ENCODE peak calls at places on chromosomes 3 and 15, in six cellular contexts. H is HCT116, O is ovary, E is thyroid gland, Q is heart left ventricle, Z is psoas muscle. T is an unnamed sample. For H3K9me3 and H3K36me3, the result is how much of the 10 kb centered on the place peaks cover.

GRCh38 chr3:189305412-189305811 is 133.6 kb downstream of the TPRG1 start:
- DNase-seq in H (no peak), O (no peak), E (no peak), Q (no peak), Z (no peak), T (no peak)

GRCh38 chr3:101821503-101821902 is 27.8 kb upstream of the NFKBIZ start:
- DNase-seq in H (no peak), O (no peak), E (no peak), Q (no peak), Z (no peak), T (no peak)

GRCh38 chr15:68784206-68784605 is 36.5 kb downstream of the ANP32A start:
- DNase-seq in H (no peak), O (no peak), E (no peak), Q (peak), Z (no peak), T (no peak)

GRCh38 chr3:108546249-108546648 is 35.9 kb upstream of the MYH15 start:
- DNase-seq in H (no peak), O (no peak), E (no peak), Q (no peak), Z (no peak), T (no peak)

GRCh38 chr3:17143893-17144664 is 259.3 kb downstream of the PLCL2 start:
- DNase-seq in H (no peak), O (no peak), E (no peak), Q (no peak), Z (no peak), T (no peak)

GRCh38 chr3:114221881-114222264 is 15.5 kb downstream of the ZNF80 start:
- DNase-seq in H (no peak), O (no peak), E (no peak), Q (no peak), Z (no peak), T (no peak)

GRCh38 chr15:70096215-70096974 is 1.3 kb downstream of the TLE3 start:
- DNase-seq in H (no peak), O (peak), E (peak), Q (peak), Z (peak), T (peak)

GRCh38 chr15:33211409-33211808 is 16.9 kb upstream of the FMN1 start:
- DNase-seq in H (no peak), O (no peak), E (peak), Q (peak), Z (no peak), T (no peak)

GRCh38 chr3:53269888-53270880 is 14.4 kb upstream of the TKT start:
- DNase-seq in H (peak), O (peak), E (peak), Q (peak), Z (peak), T (peak)

GRCh38 chr3:72042397-72043211 is 257.7 kb upstream of the PROK2 start:
- DNase-seq in H (no peak), O (no peak), E (peak), Q (no peak), Z (no peak), T (no peak)

DNA sequence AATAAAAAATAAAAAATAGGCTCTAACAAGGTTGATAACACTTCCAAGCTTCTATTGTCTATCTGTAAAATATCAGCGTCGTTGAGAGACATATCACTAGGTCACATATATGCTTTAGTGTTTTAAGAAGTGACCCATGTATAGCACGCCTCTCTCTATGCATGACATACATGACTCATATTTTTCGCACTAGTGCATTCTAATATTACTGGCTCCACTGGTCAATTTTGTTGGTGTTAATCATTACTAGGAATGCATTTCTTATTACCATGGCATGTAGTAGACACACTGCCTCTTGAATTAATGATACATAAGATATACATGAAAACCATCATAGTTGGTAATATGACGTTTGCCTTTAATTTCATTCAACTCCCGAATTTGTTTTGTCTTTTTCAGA is 203.1 kb downstream of the CHL1 start:
- DNase-seq in H (no peak), O (no peak), E (no peak), Q (no peak), Z (no peak), T (no peak)
- H3K9me3 ChIP-seq in H (under half), O (under half), E (under half), Q (under half), Z (under half), T (under half)

DNA sequence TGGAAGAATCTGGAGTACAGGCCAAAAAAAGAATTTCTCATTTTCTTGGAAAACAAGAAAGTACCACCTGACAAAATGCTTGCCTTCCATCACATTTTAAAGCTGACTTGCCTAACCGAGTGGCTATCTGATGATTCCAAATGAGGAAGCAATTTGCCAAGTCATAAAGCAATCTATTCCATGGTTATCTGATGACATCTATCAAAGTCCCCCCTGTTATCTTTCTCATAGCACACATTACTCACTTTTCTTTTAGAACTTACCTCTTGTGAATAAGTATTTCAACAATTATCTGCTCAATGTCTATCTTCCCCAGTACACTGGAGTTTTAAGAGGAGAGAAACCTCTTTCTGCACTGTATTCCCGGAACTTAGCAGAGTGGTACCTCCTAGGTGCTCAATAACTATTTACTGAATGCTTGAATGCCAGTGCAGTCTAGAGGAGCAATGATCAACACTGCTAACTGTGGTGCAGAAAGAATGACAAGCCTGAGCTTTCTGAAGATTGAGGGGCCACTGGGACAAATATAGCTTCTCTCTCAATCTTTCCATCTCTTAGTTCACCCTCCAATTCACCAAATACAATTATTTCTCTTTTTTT is 186.3 kb upstream of the ATP11B start:
- DNase-seq in H (no peak), O (no peak), E (no peak), Q (no peak), Z (no peak), T (no peak)
- H3K36me3 ChIP-seq in H (under half), O (under half), E (under half), Q (under half), Z (under half), T (under half)

GRCh38 chr3:13976469-13976868 is 96.6 kb upstream of the WNT7A start:
- DNase-seq in H (no peak), O (no peak), E (no peak), Q (no peak), Z (no peak), T (no peak)

GRCh38 chr3:13972679-13973379 is 93.0 kb upstream of the WNT7A start:
- DNase-seq in H (no peak), O (no peak), E (no peak), Q (no peak), Z (no peak), T (no peak)

GRCh38 chr3:13975686-13976085 is 95.8 kb upstream of the WNT7A start:
- DNase-seq in H (no peak), O (no peak), E (no peak), Q (no peak), Z (no peak), T (no peak)
- H3K9me3 ChIP-seq in H (under half), O (under half), E (under half), Q (under half), Z (under half), T (under half)

DNA sequence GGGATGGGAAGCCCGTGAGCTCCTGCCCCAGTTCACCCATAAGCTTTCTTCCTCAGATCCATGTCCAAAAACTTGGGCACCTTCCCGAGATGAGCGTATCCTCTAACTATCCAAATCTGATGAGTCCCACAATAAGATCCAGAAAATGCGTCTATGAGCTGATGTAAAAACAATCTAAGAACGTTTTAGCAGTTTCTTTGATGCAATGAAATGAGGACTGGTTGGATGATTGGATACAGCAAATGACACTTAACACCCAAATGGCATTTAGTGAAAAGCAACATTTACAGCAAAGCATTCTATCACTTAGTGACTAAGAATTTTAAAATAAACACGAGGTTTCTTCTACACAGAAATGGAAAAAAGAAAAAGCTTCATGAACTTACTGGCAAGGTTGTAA is 598.8 kb downstream of the FOXP1 start:
- DNase-seq in H (no peak), O (no peak), E (no peak), Q (no peak), Z (no peak), T (no peak)
- H3K36me3 ChIP-seq in H (under half), O (under half), E (under half), Q (under half), Z (under half), T (half or more)

DNA sequence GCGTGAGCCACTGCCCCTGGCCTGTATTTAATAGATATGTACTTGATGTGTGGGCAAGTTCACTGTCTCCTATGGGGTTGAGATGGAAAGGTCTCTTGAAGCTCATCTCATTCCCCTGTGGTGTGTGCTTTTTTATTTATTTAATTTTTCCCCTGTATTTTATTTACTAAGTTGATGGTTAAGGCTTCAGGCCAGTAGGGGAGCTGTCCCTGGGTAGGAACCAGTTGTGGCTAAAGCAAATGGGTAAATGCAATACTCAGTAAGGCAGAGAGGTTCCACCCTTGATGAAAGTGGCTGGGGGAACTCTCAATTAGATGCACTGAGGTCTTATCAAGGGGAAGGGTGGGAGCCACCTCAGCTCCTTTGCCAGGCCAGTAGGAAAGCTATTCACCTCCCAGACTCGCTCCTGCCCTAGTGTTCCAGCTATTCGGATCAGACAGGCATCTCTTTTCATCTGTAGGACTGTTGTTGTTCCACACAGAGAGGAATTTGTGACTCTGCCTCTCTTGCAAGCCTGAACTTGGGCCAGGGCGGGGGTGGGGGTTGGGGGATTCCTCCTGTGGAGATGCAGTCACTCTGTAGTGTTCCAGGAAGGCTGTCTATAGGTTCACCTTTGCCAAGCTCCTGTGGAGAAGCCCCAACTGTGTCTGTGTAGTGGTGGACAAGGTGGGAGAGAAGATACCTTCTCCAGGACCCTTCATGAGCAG is 26.1 kb downstream of the PCCB start:
- DNase-seq in H (no peak), O (no peak), E (no peak), Q (no peak), Z (no peak), T (no peak)
- H3K9me3 ChIP-seq in H (under half), O (under half), E (under half), Q (under half), Z (under half), T (under half)

GRCh38 chr3:33419948-33420347 is 20.3 kb downstream of the UBP1 start:
- DNase-seq in H (no peak), O (no peak), E (no peak), Q (no peak), Z (no peak), T (no peak)

GRCh38 chr3:33420966-33421365 is 19.2 kb downstream of the UBP1 start:
- DNase-seq in H (no peak), O (no peak), E (no peak), Q (no peak), Z (no peak), T (no peak)

DNA sequence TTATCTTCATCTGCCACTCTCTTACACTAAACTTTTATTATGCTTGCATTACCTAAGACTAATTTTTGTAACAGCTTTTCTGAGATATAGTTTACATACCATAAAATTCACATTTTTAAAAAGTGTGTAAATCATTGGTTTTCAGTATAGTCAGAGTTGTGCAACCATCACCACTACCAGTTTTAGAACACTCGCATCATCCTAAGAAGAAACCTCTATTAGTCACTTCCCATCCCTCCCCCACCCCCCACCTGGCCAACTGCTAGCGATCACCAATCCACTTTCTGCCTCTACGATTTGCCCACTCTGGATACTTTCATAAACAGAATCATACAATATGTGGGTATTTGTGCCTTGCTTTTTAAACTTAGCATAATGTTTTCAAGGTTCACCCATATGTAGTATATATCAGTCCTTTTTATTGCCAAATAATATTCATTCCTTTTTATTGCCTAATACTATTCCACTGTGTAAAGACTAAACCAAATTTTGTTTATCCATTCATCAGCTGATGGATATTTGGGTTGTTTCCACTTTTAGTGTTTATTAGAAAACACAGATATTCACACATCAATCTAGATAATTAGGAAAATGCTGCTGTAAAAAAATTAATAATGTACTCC is 23.0 kb downstream of the UBP1 start:
- DNase-seq in H (no peak), O (no peak), E (no peak), Q (no peak), Z (no peak), T (no peak)
- H3K36me3 ChIP-seq in H (under half), O (under half), E (under half), Q (half or more), Z (under half), T (half or more)

GRCh38 chr3:44721231-44722102 is 8.0 kb upstream of the ZNF501 start:
- DNase-seq in H (no peak), O (no peak), E (no peak), Q (no peak), Z (no peak), T (no peak)
- H3K9me3 ChIP-seq in H (half or more), O (under half), E (under half), Q (under half), Z (half or more), T (half or more)

DNA sequence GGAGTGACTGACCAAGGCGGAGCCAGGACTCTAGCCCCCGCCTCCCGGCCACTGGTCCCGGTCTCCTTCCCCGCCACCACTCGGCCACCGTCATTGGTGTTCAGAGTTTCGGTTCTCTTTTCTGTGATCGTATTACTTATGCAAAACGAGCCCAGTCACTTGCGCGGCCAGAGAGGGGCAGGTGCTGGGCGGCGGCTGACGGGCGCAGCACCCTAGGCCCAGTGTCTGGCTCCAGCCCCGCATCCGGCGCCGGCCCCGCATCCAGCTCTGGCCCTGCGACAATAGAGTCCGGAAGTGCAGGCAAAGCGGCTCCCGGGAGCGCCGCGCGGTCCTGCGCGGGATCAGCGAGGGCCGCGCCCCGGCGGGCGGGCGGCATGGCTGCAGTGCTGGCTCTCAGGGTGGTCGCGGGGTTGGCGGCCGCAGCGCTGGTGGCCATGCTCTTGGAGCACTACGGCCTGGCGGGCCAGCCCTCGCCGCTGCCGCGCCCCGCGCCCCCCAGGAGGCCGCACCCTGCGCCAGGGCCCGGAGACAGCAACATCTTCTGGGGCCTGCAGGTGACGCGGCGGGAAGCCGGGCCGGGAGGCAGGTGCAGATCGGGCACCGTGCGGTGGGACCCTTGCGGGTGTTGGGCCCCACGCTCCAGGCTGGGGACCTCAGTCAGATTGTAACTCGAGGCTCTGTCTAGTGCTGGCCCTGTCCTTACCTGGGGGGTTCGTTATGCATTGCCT is at the start of gene TMEM62:
- DNase-seq in H (peak), O (peak), E (peak), Q (peak), Z (peak), T (peak)
- H3K36me3 ChIP-seq in H (under half), O (under half), E (under half), Q (under half), Z (under half), T (under half)

GRCh38 chr3:179200790-179201189 is 50.1 kb downstream of the KCNMB3 start:
- DNase-seq in H (no peak), O (no peak), E (no peak), Q (no peak), Z (no peak), T (no peak)
- H3K9me3 ChIP-seq in H (under half), O (under half), E (under half), Q (under half), Z (under half), T (under half)